ENCODE peak calls at places on chromosome 5, in four cellular contexts. One of them, this sample, is unnamed.

GRCh38 chr5:33115467-33115866 is 325.3 kb upstream of the TARS1 start:
- DNase-seq in stomach: no peak
- DNase-seq in esophagus squamous epithelium: no peak
- DNase-seq in A549: no peak
- DNase-seq in this sample: no peak

GRCh38 chr5:120464627-120465280 is 654 bp downstream of the PRR16 start:
- DNase-seq in stomach: peak; percentile 25
- DNase-seq in esophagus squamous epithelium: no peak
- DNase-seq in A549: no peak
- DNase-seq in this sample: peak; percentile 43

GRCh38 chr5:166916021-166916420 is 1375.4 kb upstream of the WWC1 start:
- DNase-seq in stomach: no peak
- DNase-seq in esophagus squamous epithelium: no peak
- DNase-seq in A549: no peak
- DNase-seq in this sample: no peak

GRCh38 chr5:77224672-77225355 is 14.3 kb downstream of the PDE8B start:
- DNase-seq in stomach: no peak
- DNase-seq in esophagus squamous epithelium: no peak
- DNase-seq in A549: peak; percentile 29
- DNase-seq in this sample: no peak

GRCh38 chr5:116265506-116265905 is 180.7 kb downstream of the COMMD10 start:
- DNase-seq in stomach: no peak
- DNase-seq in esophagus squamous epithelium: no peak
- DNase-seq in A549: no peak
- DNase-seq in this sample: no peak

GRCh38 chr5:96868603-96869371 is 7.5 kb upstream of the ERAP2 start:
- DNase-seq in stomach: no peak
- DNase-seq in esophagus squamous epithelium: no peak
- DNase-seq in A549: peak; percentile 76
- DNase-seq in this sample: no peak

GRCh38 chr5:157271740-157272271 is 5.9 kb downstream of the CYFIP2 start:
- DNase-seq in stomach: peak; percentile 54
- DNase-seq in esophagus squamous epithelium: peak; percentile 69
- DNase-seq in A549: no peak
- DNase-seq in this sample: no peak

GRCh38 chr5:78644129-78644528 is 4.4 kb downstream of the LHFPL2 start:
- DNase-seq in stomach: no peak
- DNase-seq in esophagus squamous epithelium: no peak
- DNase-seq in A549: no peak
- DNase-seq in this sample: no peak

GRCh38 chr5:142978252-142978651 is 208.1 kb downstream of the ARHGAP26 start:
- DNase-seq in stomach: no peak
- DNase-seq in esophagus squamous epithelium: no peak
- DNase-seq in A549: no peak
- DNase-seq in this sample: no peak

GRCh38 chr5:116626272-116626723 is 51.7 kb upstream of the SEMA6A start:
- DNase-seq in stomach: peak; percentile 63
- DNase-seq in esophagus squamous epithelium: no peak
- DNase-seq in A549: no peak
- DNase-seq in this sample: peak; percentile 77

GRCh38 chr5:8538813-8539212 is 669.9 kb downstream of the MTRR start:
- DNase-seq in stomach: no peak
- DNase-seq in esophagus squamous epithelium: no peak
- DNase-seq in A549: no peak
- DNase-seq in this sample: no peak
- TF ChIP-seq POLR2A in stomach: no peak
- TF ChIP-seq POLR2A in esophagus squamous epithelium: no peak
- TF ChIP-seq POLR2A in A549: no peak
- TF ChIP-seq POLR2A in this sample: no peak

GRCh38 chr5:7776442-7776841 is 74.5 kb downstream of the CFAP90 start:
- DNase-seq in stomach: no peak
- DNase-seq in esophagus squamous epithelium: no peak
- DNase-seq in A549: no peak
- DNase-seq in this sample: no peak

GRCh38 chr5:7779663-7780030 is 71.3 kb downstream of the CFAP90 start:
- DNase-seq in stomach: no peak
- DNase-seq in esophagus squamous epithelium: no peak
- DNase-seq in A549: no peak
- DNase-seq in this sample: no peak

GRCh38 chr5:7779019-7779662 is 71.8 kb downstream of the CFAP90 start:
- DNase-seq in stomach: no peak
- DNase-seq in esophagus squamous epithelium: no peak
- DNase-seq in A549: no peak
- DNase-seq in this sample: no peak

GRCh38 chr5:7787770-7788169 is 63.2 kb downstream of the CFAP90 start:
- DNase-seq in stomach: no peak
- DNase-seq in esophagus squamous epithelium: no peak
- DNase-seq in A549: no peak
- DNase-seq in this sample: no peak

DNA sequence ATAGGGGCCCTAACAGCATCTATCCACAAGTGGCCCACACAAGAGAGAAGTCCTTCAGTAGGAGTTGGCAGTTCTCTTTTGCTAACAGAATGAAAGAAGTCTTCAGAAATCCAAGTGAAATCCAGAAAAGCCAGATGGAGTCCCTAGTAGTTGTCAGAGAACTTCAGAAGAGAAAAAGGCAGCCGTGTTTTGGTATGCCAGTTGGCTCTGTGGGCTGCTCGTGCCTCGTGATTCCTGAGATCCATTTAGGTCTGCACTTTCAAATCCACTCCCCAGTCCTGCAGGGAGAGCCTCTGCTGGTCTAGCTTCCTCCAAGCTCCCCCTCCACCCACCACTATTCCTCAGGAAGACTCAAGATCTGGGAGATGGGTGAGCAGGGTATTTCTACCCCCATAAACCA is 69.0 kb downstream of the CFAP90 start:
- DNase-seq in stomach: no peak
- DNase-seq in esophagus squamous epithelium: no peak
- DNase-seq in A549: no peak
- DNase-seq in this sample: no peak
- H3K4me3 ChIP-seq in stomach: no peak overlapping the region
- H3K4me3 ChIP-seq in esophagus squamous epithelium: no peak overlapping the region
- H3K4me3 ChIP-seq in A549: no peak overlapping the region
- H3K4me3 ChIP-seq in this sample: no peak overlapping the region

GRCh38 chr5:93874491-93874890 is 133.1 kb upstream of the POU5F2 start:
- DNase-seq in stomach: no peak
- DNase-seq in esophagus squamous epithelium: no peak
- DNase-seq in A549: no peak
- DNase-seq in this sample: no peak

GRCh38 chr5:93870649-93871048 is 129.2 kb upstream of the POU5F2 start:
- DNase-seq in stomach: no peak
- DNase-seq in esophagus squamous epithelium: no peak
- DNase-seq in A549: no peak
- DNase-seq in this sample: no peak

GRCh38 chr5:93874080-93874479 is 132.7 kb upstream of the POU5F2 start:
- DNase-seq in stomach: no peak
- DNase-seq in esophagus squamous epithelium: no peak
- DNase-seq in A549: no peak
- DNase-seq in this sample: no peak

GRCh38 chr5:93875693-93876092 is 134.3 kb upstream of the POU5F2 start:
- DNase-seq in stomach: no peak
- DNase-seq in esophagus squamous epithelium: no peak
- DNase-seq in A549: no peak
- DNase-seq in this sample: no peak

DNA sequence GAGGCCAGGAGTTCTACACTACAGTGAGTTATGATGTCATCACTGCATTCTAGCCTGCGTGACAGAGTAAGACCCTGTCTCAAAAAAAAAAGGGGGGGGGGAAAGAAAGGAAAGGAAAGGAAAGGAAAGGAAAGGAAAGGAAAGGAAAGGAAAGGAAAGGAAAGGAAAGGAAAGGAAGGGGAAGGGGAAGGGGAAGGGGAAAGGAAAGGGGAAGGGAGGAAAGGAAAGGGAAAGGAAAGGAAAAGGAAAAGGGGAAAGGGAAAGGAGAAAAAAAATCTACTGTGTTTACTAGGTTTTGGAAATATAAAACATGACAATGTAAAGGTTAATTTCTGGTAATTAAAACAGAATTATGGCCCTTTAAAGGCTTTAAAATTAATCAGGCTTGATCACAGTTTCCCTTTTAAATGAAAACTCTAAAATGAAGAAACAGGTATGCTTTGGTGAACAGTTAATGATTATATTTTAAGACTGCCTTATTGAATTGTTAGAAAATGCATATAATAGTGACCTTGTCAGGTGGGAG is 131.9 kb upstream of the POU5F2 start:
- DNase-seq in stomach: no peak
- DNase-seq in esophagus squamous epithelium: no peak
- DNase-seq in A549: no peak
- DNase-seq in this sample: no peak
- TF ChIP-seq CTCF in stomach: no peak
- TF ChIP-seq CTCF in esophagus squamous epithelium: no peak
- TF ChIP-seq CTCF in A549: no peak
- TF ChIP-seq CTCF in this sample: no peak

GRCh38 chr5:180792965-180793287 is 9.7 kb downstream of the MGAT1 start:
- DNase-seq in stomach: no peak
- DNase-seq in esophagus squamous epithelium: no peak
- DNase-seq in A549: no peak
- DNase-seq in this sample: no peak

GRCh38 chr5:180792287-180792964 is 10.2 kb downstream of the MGAT1 start:
- DNase-seq in stomach: no peak
- DNase-seq in esophagus squamous epithelium: no peak
- DNase-seq in A549: no peak
- DNase-seq in this sample: peak; percentile 79

GRCh38 chr5:180790020-180790419 is 12.6 kb downstream of the MGAT1 start:
- DNase-seq in stomach: no peak
- DNase-seq in esophagus squamous epithelium: no peak
- DNase-seq in A549: peak; percentile 64
- DNase-seq in this sample: no peak

GRCh38 chr5:180790524-180790923 is 12.1 kb downstream of the MGAT1 start:
- DNase-seq in stomach: no peak
- DNase-seq in esophagus squamous epithelium: no peak
- DNase-seq in A549: no peak
- DNase-seq in this sample: no peak

DNA sequence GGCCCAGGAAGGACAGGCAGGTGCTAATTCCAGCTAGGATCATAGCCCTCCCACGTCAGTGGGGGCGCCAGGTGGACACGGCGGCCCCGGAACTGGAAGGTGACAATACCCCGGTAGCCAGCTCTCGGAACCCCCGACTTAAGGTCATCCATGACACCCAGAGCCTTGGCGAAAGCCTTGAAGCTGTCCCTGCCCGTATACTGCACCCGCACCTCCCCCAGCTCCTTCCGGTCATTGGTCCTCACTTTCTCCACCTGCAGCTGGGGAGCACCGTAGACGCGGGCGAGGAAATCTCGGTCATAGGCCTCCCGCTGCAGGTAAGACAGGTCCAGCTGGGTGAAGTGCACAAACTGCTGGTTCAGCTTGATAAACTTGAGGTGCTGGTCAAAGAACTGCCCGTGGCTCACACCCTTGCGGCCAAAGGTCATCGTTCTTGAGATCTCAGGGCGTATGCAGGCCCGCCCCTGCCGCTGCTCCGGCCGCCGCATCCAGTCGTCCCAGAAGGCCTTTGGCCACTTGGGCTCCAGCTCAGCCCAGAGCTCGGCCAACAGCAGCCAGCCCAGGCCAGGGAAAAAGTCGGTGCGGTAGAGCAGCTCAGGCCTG is 10.9 kb downstream of the MGAT1 start:
- DNase-seq in stomach: no peak
- DNase-seq in esophagus squamous epithelium: no peak
- DNase-seq in A549: no peak
- DNase-seq in this sample: no peak
- TF ChIP-seq POLR2A in stomach: no peak
- TF ChIP-seq POLR2A in esophagus squamous epithelium: no peak
- TF ChIP-seq POLR2A in A549: no peak
- TF ChIP-seq POLR2A in this sample: no peak

GRCh38 chr5:139407517-139407916 is 3.6 kb upstream of the SPATA24 start:
- DNase-seq in stomach: no peak
- DNase-seq in esophagus squamous epithelium: no peak
- DNase-seq in A549: no peak
- DNase-seq in this sample: no peak
- H3K4me3 ChIP-seq in stomach: no peak overlapping the region
- H3K4me3 ChIP-seq in esophagus squamous epithelium: no peak overlapping the region
- H3K4me3 ChIP-seq in A549: no peak overlapping the region
- H3K4me3 ChIP-seq in this sample: no peak overlapping the region

GRCh38 chr5:174376056-174376455 is 330.6 kb downstream of the NSG2 start:
- DNase-seq in stomach: no peak
- DNase-seq in esophagus squamous epithelium: no peak
- DNase-seq in A549: no peak
- DNase-seq in this sample: no peak
- TF ChIP-seq CTCF in stomach: no peak
- TF ChIP-seq CTCF in esophagus squamous epithelium: no peak
- TF ChIP-seq CTCF in A549: no peak
- TF ChIP-seq CTCF in this sample: no peak